ENCODE peak calls at places on chromosomes 2 and 18, in four cellular contexts. G is nucleus accumbens, I is MCF 10A, U is RWPE1. T is an unnamed sample.
A peak's percentile ranks its signal among the peaks of the same experiment; 100 is the strongest.

GRCh38 chr2:2164326-2164917 is 166.7 kb downstream of the MYT1L start:
- DNase-seq in G (no peak), I (no peak), U (no peak), T (no peak)

GRCh38 chr2:178279142-178279541 is 84.8 kb downstream of the OSBPL6 start:
- DNase-seq in G (no peak), I (peak; percentile 91), U (peak; percentile 76), T (peak; percentile 25)

GRCh38 chr18:44737623-44738022 is 56.9 kb downstream of the SETBP1 start:
- DNase-seq in G (no peak), I (no peak), U (no peak), T (no peak)

GRCh38 chr2:190646780-190647626 is 1.9 kb upstream of the NAB1 start:
- DNase-seq in G (no peak), I (peak; percentile 49), U (no peak), T (no peak)

GRCh38 chr2:181164699-181165098 is 184.3 kb downstream of the UBE2E3 start:
- DNase-seq in G (no peak), I (no peak), U (no peak), T (no peak)

GRCh38 chr2:108616731-108617161 is 82.5 kb downstream of the LIMS1 start:
- DNase-seq in G (no peak), I (no peak), U (no peak), T (no peak)

GRCh38 chr18:45566025-45566740 is 49.1 kb upstream of the SLC14A2 start:
- DNase-seq in G (no peak), I (peak; percentile 63), U (peak; percentile 64), T (no peak)

GRCh38 chr2:9644603-9645002 is 13.8 kb upstream of the YWHAQ start:
- DNase-seq in G (no peak), I (no peak), U (peak; percentile 75), T (no peak)

GRCh38 chr2:56009758-56010534 is 86.4 kb upstream of the EFEMP1 start:
- DNase-seq in G (no peak), I (peak; percentile 60), U (peak; percentile 41), T (no peak)

GRCh38 chr18:10316778-10317177 is 137.7 kb upstream of the APCDD1 start:
- DNase-seq in G (no peak), I (no peak), U (no peak), T (no peak)

GRCh38 chr2:189318761-189319160 is 122.5 kb upstream of the WDR75 start:
- DNase-seq in G (no peak), I (no peak), U (no peak), T (no peak)

GRCh38 chr18:42517896-42518295 is 562.9 kb downstream of the PIK3C3 start:
- DNase-seq in G (no peak), I (peak; percentile 20), U (no peak), T (no peak)

GRCh38 chr2:175829741-175830140 is 172.3 kb downstream of the LNPK start:
- DNase-seq in G (no peak), I (no peak), U (no peak), T (no peak)

GRCh38 chr2:139720056-139720455 is 939.9 kb upstream of the NXPH2 start:
- DNase-seq in G (no peak), I (no peak), U (no peak), T (no peak)

GRCh38 chr2:174245065-174245464 is 3.3 kb downstream of the OLA1 start:
- DNase-seq in G (no peak), I (no peak), U (no peak), T (no peak)

GRCh38 chr2:105478670-105479069 is 79.8 kb upstream of the FHL2 start:
- DNase-seq in G (no peak), I (no peak), U (no peak), T (no peak)

GRCh38 chr2:214104219-214104618 is 306.6 kb upstream of the VWC2L start:
- DNase-seq in G (no peak), I (no peak), U (no peak), T (no peak)

GRCh38 chr18:54859667-54860421 is 31.6 kb downstream of the RAB27B start:
- DNase-seq in G (no peak), I (no peak), U (no peak), T (no peak)

GRCh38 chr2:106638043-106638442 is 150.9 kb downstream of the CD8B2 start:
- DNase-seq in G (no peak), I (no peak), U (peak; percentile 6), T (no peak)

GRCh38 chr2:215712850-215713230 is 277.0 kb upstream of the FN1 start:
- DNase-seq in G (no peak), I (no peak), U (no peak), T (no peak)

GRCh38 chr18:31206787-31207381 is 44.2 kb upstream of the DSC1 start:
- DNase-seq in G (no peak), I (peak; percentile 94), U (peak; percentile 67), T (peak; percentile 30)

GRCh38 chr18:36255072-36255708 is 42.3 kb upstream of the FHOD3 start:
- DNase-seq in G (no peak), I (no peak), U (no peak), T (no peak)

GRCh38 chr2:182668671-182669070 is 47.4 kb upstream of the DNAJC10 start:
- DNase-seq in G (no peak), I (peak; percentile 80), U (no peak), T (no peak)

T was measured in H54.